ENCODE peak calls at places on chromosomes 3 and 15, in six cellular contexts. I, K, F, O, M and A are unnamed samples.

GRCh38 chr3:183449791-183450190 is 21.4 kb upstream of the MCF2L2 start:
- DNase-seq in I (no peak), K (no peak), F (no peak), O (no peak), M (no peak), A (no peak)

GRCh38 chr3:149435936-149436885 is 38.3 kb upstream of the TM4SF4 start:
- DNase-seq in I (no peak), K (peak; percentile 56), F (no peak), O (no peak), M (no peak), A (no peak)

GRCh38 chr3:67601919-67602608 is 52.3 kb downstream of the SUCLG2 start:
- DNase-seq in I (no peak), K (peak; percentile 16), F (no peak), O (no peak), M (no peak), A (no peak)

GRCh38 chr3:158659454-158660237 is 12.8 kb downstream of the LXN start:
- DNase-seq in I (peak; percentile 46), K (peak; percentile 84), F (peak; percentile 86), O (no peak), M (peak; percentile 71), A (no peak)

GRCh38 chr3:132536442-132537153 is 60.5 kb upstream of the ACKR4 start:
- DNase-seq in I (no peak), K (no peak), F (no peak), O (no peak), M (no peak), A (no peak)

GRCh38 chr15:89206908-89207331 is 14.5 kb downstream of the RLBP1 start:
- DNase-seq in I (peak; percentile 33), K (peak; percentile 61), F (peak; percentile 61), O (peak; percentile 92), M (peak; percentile 74), A (no peak)

GRCh38 chr15:39269821-39270220 is 311.1 kb upstream of the THBS1 start:
- DNase-seq in I (no peak), K (no peak), F (no peak), O (no peak), M (no peak), A (no peak)

GRCh38 chr15:33194704-33195261 is at the start of gene FMN1:
- DNase-seq in I (peak; percentile 81), K (peak; percentile 95), F (peak; percentile 90), O (peak; percentile 96), M (peak; percentile 92), A (peak; percentile 53)

GRCh38 chr3:159821737-159822136 is 166.9 kb upstream of the IL12A start:
- DNase-seq in I (no peak), K (no peak), F (no peak), O (no peak), M (no peak), A (no peak)

GRCh38 chr15:89383635-89384604 is 49.3 kb upstream of the POLG start:
- DNase-seq in I (no peak), K (no peak), F (peak; percentile 25), O (peak; percentile 56), M (no peak), A (no peak)

GRCh38 chr3:33644598-33644997 is 73.5 kb downstream of the CLASP2 start:
- DNase-seq in I (no peak), K (no peak), F (no peak), O (no peak), M (no peak), A (no peak)

GRCh38 chr3:168117853-168118313 is 22.2 kb upstream of the GOLIM4 start:
- DNase-seq in I (no peak), K (peak; percentile 39), F (no peak), O (no peak), M (no peak), A (no peak)

GRCh38 chr3:152365766-152366593 is 97.3 kb downstream of the MBNL1 start:
- DNase-seq in I (no peak), K (no peak), F (peak; percentile 48), O (no peak), M (no peak), A (no peak)

GRCh38 chr3:135263331-135263730 is 468.3 kb downstream of the EPHB1 start:
- DNase-seq in I (no peak), K (no peak), F (no peak), O (no peak), M (no peak), A (no peak)
- H3K36me3 ChIP-seq in I (no peaks in the 10 kb centered on the region), K (no peaks in the 10 kb centered on the region), F (no peaks in the 10 kb centered on the region), O (no peaks in the 10 kb centered on the region), M (no peaks in the 10 kb centered on the region), A (no peaks in the 10 kb centered on the region)

GRCh38 chr15:48876057-48876456 is 1.9 kb upstream of the EID1 start:
- DNase-seq in I (no peak), K (no peak), F (no peak), O (no peak), M (no peak), A (no peak)
- H3K4me3 ChIP-seq in I (no peak overlapping the region), K (no peak overlapping the region), F (no peak overlapping the region), O (no peak overlapping the region), M (no peak overlapping the region), A (no peak overlapping the region)

GRCh38 chr3:196390116-196390515 is 42.1 kb downstream of the UBXN7 start:
- DNase-seq in I (no peak), K (no peak), F (no peak), O (no peak), M (no peak), A (no peak)

DNA sequence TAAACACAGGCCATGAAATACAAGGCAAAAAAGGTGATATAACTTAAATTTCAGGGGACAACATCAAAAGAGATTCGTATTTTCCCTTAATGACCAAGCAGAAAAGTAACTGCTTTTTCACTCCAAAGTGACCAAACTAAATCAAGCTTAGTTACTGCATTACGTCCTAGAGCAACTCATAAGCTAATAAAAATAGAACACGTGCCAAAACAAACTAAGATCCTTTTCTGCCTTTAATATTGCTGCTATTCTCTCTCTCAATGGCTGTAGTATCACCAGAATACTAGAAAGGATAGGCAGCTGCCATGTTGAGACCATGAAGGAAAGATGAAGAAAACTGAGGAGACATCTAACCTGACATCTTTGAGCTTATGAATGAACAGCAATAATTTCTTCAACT is 43.3 kb downstream of the UBXN7 start:
- DNase-seq in I (no peak), K (peak; percentile 4), F (peak; percentile 32), O (no peak), M (no peak), A (no peak)
- H3K36me3 ChIP-seq in I (peaks cover 4% of the 10 kb centered on the region), K (peaks cover 17% of the 10 kb centered on the region), F (peaks cover 9% of the 10 kb centered on the region), O (peaks cover 37% of the 10 kb centered on the region), M (peaks cover 31% of the 10 kb centered on the region), A (peaks cover 6% of the 10 kb centered on the region)

DNA sequence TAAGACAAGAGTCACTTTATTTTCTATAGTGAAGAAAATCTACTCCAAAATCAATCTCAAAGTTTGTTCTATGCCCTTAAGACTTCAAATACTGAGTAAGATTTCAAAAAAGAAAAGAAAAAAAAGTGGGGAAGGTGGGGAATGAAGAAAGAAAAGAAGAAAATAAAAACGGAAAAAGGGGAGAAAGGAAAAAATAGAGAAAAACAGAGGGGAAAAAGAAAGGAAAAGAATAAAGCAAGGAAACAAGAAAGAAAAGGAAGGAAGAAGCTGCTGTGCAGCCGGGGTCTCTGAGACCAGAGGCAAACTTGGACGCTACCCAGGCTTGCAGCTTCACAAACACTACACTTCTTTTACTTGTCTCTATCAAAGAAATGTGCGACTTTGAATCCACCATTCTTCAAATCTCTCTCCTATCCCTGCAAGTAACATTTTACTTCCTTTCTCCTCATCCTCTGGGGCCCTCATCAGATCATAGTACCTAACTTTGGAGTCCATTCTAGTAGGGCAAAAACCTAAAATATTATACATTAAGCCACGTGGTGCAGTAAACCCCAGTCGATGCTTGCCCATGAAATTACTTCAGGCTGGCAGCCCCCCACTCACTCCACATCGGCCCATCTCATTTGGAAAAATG is 279.8 kb downstream of the FOXP1 start:
- DNase-seq in I (no peak), K (no peak), F (peak; percentile 14), O (no peak), M (no peak), A (no peak)
- H3K4me3 ChIP-seq in I (no peak overlapping the region), K (no peak overlapping the region), F (no peak overlapping the region), O (no peak overlapping the region), M (no peak overlapping the region), A (no peak overlapping the region)

DNA sequence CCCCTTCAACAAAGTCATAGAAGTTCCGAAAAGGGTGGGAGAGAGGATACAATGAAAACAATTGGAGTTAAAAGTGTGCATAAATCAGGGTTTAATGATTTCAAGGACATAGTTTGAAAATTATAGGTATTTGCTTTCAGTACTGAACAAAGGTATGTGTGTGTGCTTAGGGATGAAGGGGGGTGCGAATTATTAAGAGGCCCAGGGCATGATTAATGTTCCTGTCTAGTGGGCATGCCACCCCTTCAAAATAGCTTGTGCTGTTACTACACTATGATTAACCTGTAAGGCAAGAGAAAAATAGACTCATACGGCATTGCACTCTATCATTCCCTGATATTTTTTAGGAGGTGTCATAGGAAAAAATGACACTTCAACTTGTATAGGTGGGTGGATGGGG is 731.6 kb downstream of the NAALADL2 start:
- DNase-seq in I (no peak), K (no peak), F (no peak), O (no peak), M (no peak), A (no peak)
- H3K36me3 ChIP-seq in I (no peaks in the 10 kb centered on the region), K (no peaks in the 10 kb centered on the region), F (no peaks in the 10 kb centered on the region), O (no peaks in the 10 kb centered on the region), M (no peaks in the 10 kb centered on the region), A (no peaks in the 10 kb centered on the region)

GRCh38 chr3:10400749-10401495 is 80.0 kb upstream of the SEC13 start:
- DNase-seq in I (no peak), K (no peak), F (no peak), O (no peak), M (no peak), A (no peak)
- H3K4me3 ChIP-seq in I (no peak overlapping the region), K (no peak overlapping the region), F (no peak overlapping the region), O (no peak overlapping the region), M (no peak overlapping the region), A (no peak overlapping the region)

GRCh38 chr15:61907753-61908086 is 152.5 kb downstream of the VPS13C start:
- DNase-seq in I (no peak), K (no peak), F (no peak), O (no peak), M (no peak), A (no peak)
- H3K36me3 ChIP-seq in I (peaks cover 5% of the 10 kb centered on the region), K (peaks cover 2% of the 10 kb centered on the region), F (no peaks in the 10 kb centered on the region), O (peaks cover 53% of the 10 kb centered on the region), M (peaks cover 25% of the 10 kb centered on the region), A (no peaks in the 10 kb centered on the region)

DNA sequence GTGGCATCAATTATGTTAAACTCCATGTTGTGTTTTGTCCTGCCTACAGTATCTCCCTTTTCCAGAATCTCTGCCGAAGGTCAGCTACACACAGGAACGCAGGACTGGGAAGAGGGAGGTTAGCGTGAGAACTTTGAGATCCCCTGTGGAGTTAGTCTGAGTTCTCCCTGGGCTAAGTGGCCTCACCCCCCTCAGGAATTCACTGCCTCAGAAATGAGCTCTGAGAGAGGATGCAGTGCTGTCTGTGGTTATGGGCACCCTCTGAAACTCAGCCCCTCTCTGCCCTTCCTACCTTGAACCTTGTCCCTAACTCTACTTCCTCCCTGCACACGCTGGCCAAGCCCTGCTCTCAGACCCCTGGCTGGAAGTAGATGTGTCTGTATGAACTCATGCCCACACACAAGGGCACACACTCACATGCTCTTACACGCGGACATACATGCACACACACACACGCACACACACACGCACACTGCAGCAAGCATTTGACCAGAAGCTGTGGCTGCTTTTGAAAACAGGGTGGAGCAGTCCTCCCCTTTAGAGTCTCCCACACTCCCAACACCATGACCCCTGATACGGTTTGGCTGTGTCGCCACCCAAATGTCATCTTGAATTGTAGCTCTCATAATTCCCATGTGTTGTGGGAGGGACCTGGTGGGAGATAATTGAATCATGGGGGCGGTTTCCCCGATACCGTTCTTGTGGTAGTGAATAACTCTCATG is 5.3 kb upstream of the VIPR1 start:
- DNase-seq in I (no peak), K (peak; percentile 93), F (no peak), O (peak; percentile 33), M (peak; percentile 36), A (peak; percentile 30)
- H3K4me3 ChIP-seq in I (no peak overlapping the region), K (no peak overlapping the region), F (no peak overlapping the region), O (no peak overlapping the region), M (no peak overlapping the region), A (no peak overlapping the region)